ENCODE peak calls at places on chromosomes 4 and X, in ten cellular contexts. W is SK-N-DZ; O is astrocyte of the hippocampus; J is spleen; P is midbrain; E is NCI-H1105; Z is stimulated activated CD8-positive, alpha-beta memory T cell treated with anti-CD3 and anti-CD28 coated beads, Interleukin-2, amount 100 ng/mL, for 1 hour; M is memory B cell; A is non-pigmented ciliary epithelial cell; B is T-helper 2 cell. I is an unnamed sample.

GRCh38 chr4:105232374-105232773 is 85.7 kb downstream of the TET2 start:
- DNase-seq in W (no peak), P (no peak), E (no peak), B (no peak), O (peak), Z (no peak), M (no peak), J (no peak), A (no peak), I (no peak)

GRCh38 chr4:175998782-175999181 is 66.9 kb upstream of the WDR17 start:
- DNase-seq in B (no peak), W (peak), J (no peak), M (no peak), A (no peak), O (peak), P (no peak), Z (no peak), E (no peak), I (peak)

GRCh38 chr4:153731239-153731638 is 28.6 kb downstream of the RNF175 start:
- DNase-seq in M (no peak), E (no peak), A (no peak), Z (no peak), W (no peak), P (no peak), B (no peak), J (no peak), O (peak), I (no peak)

GRCh38 chrX:48003367-48003757 is 427 bp downstream of the ZNF182 start:
- DNase-seq in E (no peak), B (no peak), O (no peak), Z (no peak), J (peak), P (no peak), W (no peak), A (no peak), M (no peak), I (no peak)

GRCh38 chr4:177573487-177573886 is 131.2 kb upstream of the AGA start:
- DNase-seq in J (no peak), O (peak), P (no peak), A (peak), W (no peak), Z (no peak), E (no peak), B (no peak), M (no peak), I (no peak)

GRCh38 chr4:6466756-6467381 is 5.5 kb downstream of the PPP2R2C start:
- DNase-seq in J (no peak), A (no peak), Z (no peak), O (no peak), E (no peak), P (no peak), M (no peak), W (no peak), B (no peak), I (no peak)

GRCh38 chrX:9597361-9598035 is 132.6 kb downstream of the TBL1X start:
- DNase-seq in A (no peak), P (no peak), M (no peak), Z (no peak), E (no peak), B (no peak), J (no peak), O (no peak), W (no peak), I (no peak)

GRCh38 chrX:116240446-116240845 is 69.9 kb downstream of the AGTR2 start:
- DNase-seq in J (no peak), B (no peak), E (peak), W (no peak), Z (no peak), A (no peak), O (no peak), M (no peak), P (no peak), I (peak)

GRCh38 chr4:124334119-124334518 is 378.4 kb downstream of the ANKRD50 start:
- DNase-seq in W (peak), P (peak), M (no peak), O (peak), E (peak), A (peak), Z (no peak), B (no peak), J (no peak), I (peak)

I was measured in LNCaP clone FGC.